ENCODE peak calls at places on chromosomes 2 and 18, in six cellular contexts. F is GM18507; M is AG09319; W is stimulated activated CD4-positive, alpha-beta T cell treated with anti-CD3 and anti-CD28 coated beads, Interleukin-2, amount 100 ng/mL, for 48 hours; R is NCI-H1048; I is NCI-H2227 treated with DMSO at 0.1 percent for 48 hours. U is an unnamed sample.

GRCh38 chr2:177106212-177106611 is 106.4 kb upstream of the HNRNPA3 start:
- DNase-seq in F (no peak), M (no peak), W (no peak), R (no peak), I (no peak), U (no peak)

GRCh38 chr2:55502590-55503141 is 16.9 kb upstream of the CFAP36 start:
- DNase-seq in F (no peak), M (no peak), W (no peak), R (no peak), I (no peak), U (no peak)

GRCh38 chr2:65370387-65371093 is 61.9 kb downstream of the SPRED2 start:
- DNase-seq in F (no peak), M (no peak), W (no peak), R (no peak), I (no peak), U (peak; percentile 46)

GRCh38 chr2:179859523-179859922 is 1.9 kb downstream of the ZNF385B start:
- DNase-seq in F (no peak), M (no peak), W (no peak), R (no peak), I (no peak), U (no peak)

GRCh38 chr2:47190188-47190818 is 35.2 kb upstream of the STPG4 start:
- DNase-seq in F (no peak), M (no peak), W (no peak), R (no peak), I (peak; percentile 78), U (no peak)

GRCh38 chr18:26471027-26471426 is 77.3 kb downstream of the KCTD1 start:
- DNase-seq in F (no peak), M (no peak), W (no peak), R (no peak), I (no peak), U (no peak)

GRCh38 chr2:18273205-18273604 is 287.2 kb downstream of the RDH14 start:
- DNase-seq in F (no peak), M (no peak), W (no peak), R (no peak), I (no peak), U (no peak)

GRCh38 chr2:130896813-130897212 is 60.1 kb downstream of the ARHGEF4 start:
- DNase-seq in F (no peak), M (no peak), W (no peak), R (no peak), I (no peak), U (no peak)

GRCh38 chr2:9364791-9365497 is 58.4 kb downstream of the ITGB1BP1 start:
- DNase-seq in F (no peak), M (no peak), W (no peak), R (no peak), I (no peak), U (no peak)

GRCh38 chr2:127674241-127675209 is 805 bp downstream of the LIMS2 start:
- DNase-seq in F (no peak), M (no peak), W (no peak), R (no peak), I (no peak), U (no peak)

GRCh38 chr18:48693625-48694262 is 154.9 kb downstream of the CTIF start:
- DNase-seq in F (no peak), M (no peak), W (no peak), R (no peak), I (no peak), U (no peak)

GRCh38 chr2:73091164-73091563 is 19.7 kb upstream of the SFXN5 start:
- DNase-seq in F (no peak), M (no peak), W (no peak), R (no peak), I (no peak), U (no peak)

GRCh38 chr18:58635891-58636290 is 7.0 kb upstream of the ALPK2 start:
- DNase-seq in F (no peak), M (peak; percentile 39), W (no peak), R (no peak), I (no peak), U (no peak)

GRCh38 chr2:46769809-46770208 is 145.8 kb downstream of the MCFD2 start:
- DNase-seq in F (no peak), M (no peak), W (no peak), R (no peak), I (no peak), U (no peak)

GRCh38 chr2:27191107-27191829 is 20.6 kb upstream of the ATRAID start:
- DNase-seq in F (peak; percentile 40), M (no peak), W (peak; percentile 33), R (no peak), I (peak; percentile 74), U (peak; percentile 31)

GRCh38 chr2:191845248-191845715 is 1.6 kb downstream of the CAVIN2 start:
- DNase-seq in F (no peak), M (no peak), W (no peak), R (no peak), I (no peak), U (no peak)

GRCh38 chr18:23196119-23197004 is 61.1 kb downstream of the CABLES1 start:
- DNase-seq in F (no peak), M (no peak), W (no peak), R (no peak), I (no peak), U (no peak)

GRCh38 chr18:48818329-48819254 is 132.2 kb downstream of the SMAD7 start:
- DNase-seq in F (no peak), M (no peak), W (no peak), R (no peak), I (peak; percentile 52), U (no peak)

GRCh38 chr2:56077352-56077915 is 106.4 kb upstream of the CCDC85A start:
- DNase-seq in F (no peak), M (no peak), W (no peak), R (no peak), I (peak; percentile 40), U (no peak)

GRCh38 chr2:19138264-19138825 is 220.1 kb downstream of the OSR1 start:
- DNase-seq in F (no peak), M (no peak), W (no peak), R (no peak), I (no peak), U (no peak)

GRCh38 chr18:79736230-79736629 is 56.6 kb downstream of the CTDP1 start:
- DNase-seq in F (no peak), M (no peak), W (no peak), R (no peak), I (no peak), U (no peak)

GRCh38 chr18:49206717-49207116 is 253.7 kb downstream of the DYM start:
- DNase-seq in F (no peak), M (no peak), W (no peak), R (no peak), I (no peak), U (no peak)

GRCh38 chr2:5409925-5410360 is 282.2 kb upstream of the SOX11 start:
- DNase-seq in F (no peak), M (no peak), W (no peak), R (peak; percentile 73), I (peak; percentile 74), U (no peak)

U was measured in stimulated activated naive B cell treated with anti-CD40 and anti-IgM and Interleukin-4, amounts not matched to agents 10 μg/mL and 1 μg/mL and 100 μg/mL, for 72 hours.